ENCODE peak calls at places on chromosome 4, in ten cellular contexts. T is left ventricle myocardium inferior; F is A673; I is stomach; O is lower lobe of right lung; N is naive thymus-derived CD4-positive, alpha-beta T cell; S is HCT116; X is trophoblast cell; K is SJSA1; Z is CD4-positive, alpha-beta T cell. B is an unnamed sample.

GRCh38 chr4:8906991-8907595 is 35.5 kb upstream of the HMX1 start:
- DNase-seq in T (no peak), N (no peak), Z (no peak), X (no peak), O (no peak), K (peak; percentile 8), F (no peak), S (no peak), I (no peak), B (no peak)

GRCh38 chr4:112591593-112591992 is 45.1 kb downstream of the ZGRF1 start:
- DNase-seq in F (no peak), X (no peak), K (no peak), O (no peak), T (no peak), N (no peak), Z (no peak), I (no peak), S (no peak), B (no peak)

GRCh38 chr4:88659061-88659889 is 38.4 kb downstream of the NAP1L5 start:
- DNase-seq in O (no peak), S (peak; percentile 35), Z (peak; percentile 26), T (no peak), K (no peak), N (peak; percentile 53), F (peak; percentile 32), I (peak; percentile 64), X (peak; percentile 96), B (no peak)

GRCh38 chr4:89303177-89303576 is 4.4 kb downstream of the GPRIN3 start:
- DNase-seq in N (peak; percentile 43), Z (no peak), I (no peak), K (no peak), S (no peak), T (no peak), O (peak; percentile 51), X (no peak), F (no peak), B (no peak)

GRCh38 chr4:162837679-162838078 is 329.0 kb downstream of the NAF1 start:
- DNase-seq in N (no peak), X (peak; percentile 3), K (no peak), T (no peak), O (no peak), S (no peak), F (no peak), Z (no peak), I (no peak), B (no peak)

GRCh38 chr4:133598779-133599178 is 449.7 kb downstream of the PCDH10 start:
- DNase-seq in I (no peak), Z (no peak), T (no peak), K (no peak), F (no peak), O (no peak), S (no peak), X (no peak), N (no peak), B (no peak)

GRCh38 chr4:119284876-119285611 is 36.9 kb downstream of the FABP2 start:
- DNase-seq in K (no peak), T (no peak), F (peak; percentile 4), S (no peak), X (no peak), I (no peak), N (peak; percentile 19), Z (no peak), O (no peak), B (no peak)

GRCh38 chr4:37453004-37453360 is 208.4 kb downstream of the NWD2 start:
- DNase-seq in T (no peak), O (no peak), X (peak; percentile 86), Z (peak; percentile 16), K (no peak), F (peak; percentile 55), I (peak; percentile 78), S (peak; percentile 58), N (peak; percentile 57), B (peak; percentile 4)

GRCh38 chr4:40492747-40493146 is 136.9 kb downstream of the RBM47 start:
- DNase-seq in K (no peak), I (no peak), Z (no peak), S (no peak), X (peak; percentile 12), O (no peak), T (no peak), N (no peak), F (no peak), B (no peak)

GRCh38 chr4:47827339-47828047 is 10.4 kb downstream of the CORIN start:
- DNase-seq in N (no peak), T (no peak), Z (no peak), O (no peak), X (no peak), F (no peak), S (no peak), I (no peak), K (no peak), B (no peak)

DNA sequence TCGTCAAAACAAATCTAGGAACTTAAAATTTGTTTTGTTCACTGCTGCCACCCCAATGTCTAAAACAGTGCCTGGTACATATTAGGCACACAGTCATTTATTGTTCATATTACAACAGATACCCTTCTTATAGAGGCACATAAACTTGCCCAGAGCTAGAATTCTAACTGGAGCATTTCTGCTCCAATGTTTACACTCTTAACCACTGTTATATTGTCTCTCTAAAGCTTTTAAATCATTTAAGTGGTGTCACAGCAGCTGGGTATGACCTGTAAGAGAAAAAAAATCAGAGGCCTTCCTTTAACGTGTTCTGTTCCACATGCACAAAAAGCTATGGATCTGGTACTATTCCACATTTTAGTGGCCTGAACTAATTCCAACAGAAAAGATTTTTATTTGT is 3.0 kb downstream of the UBE2D3 start:
- DNase-seq in K (no peak), S (no peak), O (no peak), X (no peak), F (no peak), Z (no peak), T (no peak), I (no peak), N (no peak), B (no peak)
- H3K27ac ChIP-seq in K (no peak overlapping the region), S (no peak overlapping the region), O (peak overlapping the region; percentile 100), X (no peak overlapping the region), F (no peak overlapping the region), Z (no peak overlapping the region), T (peak overlapping the region; percentile 100), I (peak overlapping the region; percentile 100), N (peak overlapping the region; percentile 99), B (peak overlapping the region; percentile 29)

GRCh38 chr4:153533387-153533786 is 67.2 kb downstream of the TMEM131L start:
- DNase-seq in K (no peak), I (no peak), T (no peak), N (no peak), X (no peak), S (no peak), O (no peak), Z (no peak), F (no peak), B (no peak)

GRCh38 chr4:153532636-153533035 is 66.5 kb downstream of the TMEM131L start:
- DNase-seq in I (no peak), F (no peak), S (no peak), O (no peak), K (no peak), X (no peak), Z (no peak), N (no peak), T (no peak), B (no peak)

GRCh38 chr4:153530284-153530995 is 64.3 kb downstream of the TMEM131L start:
- DNase-seq in S (no peak), O (no peak), X (no peak), N (no peak), K (no peak), F (no peak), I (no peak), Z (no peak), T (no peak), B (no peak)

GRCh38 chr4:153530996-153531375 is 64.8 kb downstream of the TMEM131L start:
- DNase-seq in I (no peak), T (no peak), X (no peak), N (no peak), O (no peak), K (no peak), S (no peak), F (no peak), Z (no peak), B (no peak)

DNA sequence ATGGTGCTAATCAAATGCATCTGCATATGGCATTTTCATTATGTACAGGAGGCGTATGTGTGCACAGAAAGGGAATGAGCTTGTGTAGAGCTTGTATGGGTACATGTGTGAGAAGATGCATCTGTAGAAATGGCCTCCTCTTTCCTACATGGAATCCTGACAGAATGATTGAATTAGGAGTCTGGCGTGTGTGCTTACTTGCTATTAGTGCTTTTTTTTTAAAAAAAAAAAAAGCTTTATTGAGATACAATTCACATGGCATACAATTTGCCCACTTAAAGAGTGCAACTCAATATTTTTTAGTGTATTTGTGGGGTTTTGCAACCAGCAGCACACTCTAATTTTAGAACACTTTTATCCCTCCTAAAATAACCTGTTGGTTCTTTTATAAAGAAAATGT is 66.1 kb downstream of the TMEM131L start:
- DNase-seq in N (no peak), O (no peak), Z (no peak), K (no peak), X (no peak), S (no peak), F (no peak), I (no peak), T (no peak), B (no peak)
- H3K27ac ChIP-seq in N (peak overlapping the region; percentile 68), O (no peak overlapping the region), Z (peak overlapping the region; percentile 18), K (no peak overlapping the region), X (no peak overlapping the region), S (no peak overlapping the region), F (no peak overlapping the region), I (no peak overlapping the region), T (peak overlapping the region; percentile 72), B (no peak overlapping the region)

DNA sequence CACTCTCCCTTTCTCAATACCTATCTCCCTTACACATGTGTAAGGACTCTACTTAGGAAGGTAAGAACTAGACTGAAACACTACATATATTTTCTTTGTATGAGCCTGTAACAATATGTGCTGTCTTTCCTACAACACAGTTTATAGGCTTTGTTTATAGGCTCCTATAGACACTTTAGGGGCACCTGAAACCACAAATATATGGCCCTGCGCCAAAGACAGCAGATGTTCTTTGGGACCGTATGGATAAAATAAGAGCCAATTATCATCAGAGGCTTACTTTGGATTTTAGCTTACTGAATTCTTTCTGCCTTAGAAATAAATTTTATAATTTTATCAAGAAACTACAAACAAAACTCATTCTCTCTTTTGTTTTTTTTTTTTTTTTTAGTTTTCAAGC is 16.6 kb upstream of the CXCL3 start:
- DNase-seq in X (no peak), S (no peak), O (no peak), N (no peak), F (no peak), T (no peak), I (no peak), Z (no peak), K (no peak), B (no peak)
- H3K27ac ChIP-seq in X (no peak overlapping the region), S (no peak overlapping the region), O (no peak overlapping the region), N (no peak overlapping the region), F (no peak overlapping the region), T (no peak overlapping the region), I (no peak overlapping the region), Z (no peak overlapping the region), K (no peak overlapping the region), B (no peak overlapping the region)

DNA sequence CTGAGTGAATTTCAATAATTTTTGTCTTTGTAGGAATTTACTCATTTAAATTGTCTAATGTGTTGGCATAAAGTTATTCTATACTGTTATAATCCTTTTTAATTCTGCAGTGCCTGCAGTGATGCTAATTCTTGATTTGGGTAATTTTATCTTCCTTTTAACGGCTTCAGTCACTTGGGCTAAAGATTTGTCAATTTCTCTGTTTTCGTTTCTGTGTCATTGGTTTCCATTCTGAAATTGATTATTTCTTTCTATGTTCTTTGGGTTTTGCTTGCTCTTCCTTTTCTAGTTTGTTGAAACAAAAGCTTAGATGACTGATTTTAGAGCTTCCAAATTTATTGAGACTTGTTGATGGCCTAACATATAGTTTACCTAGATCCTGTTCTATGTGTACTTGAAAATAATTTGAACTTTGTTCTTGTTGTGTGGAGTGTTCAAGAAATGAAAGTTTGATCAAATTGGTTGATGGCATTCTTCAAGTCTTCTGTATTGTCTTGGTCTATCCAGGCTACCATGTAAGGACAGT is 89.4 kb downstream of the TNIP2 start:
- DNase-seq in X (no peak), T (no peak), I (no peak), F (no peak), N (no peak), O (no peak), Z (no peak), K (no peak), S (no peak), B (no peak)
- H3K27ac ChIP-seq in X (no peak overlapping the region), T (no peak overlapping the region), I (no peak overlapping the region), F (no peak overlapping the region), N (peak overlapping the region; percentile 49), O (no peak overlapping the region), Z (no peak overlapping the region), K (no peak overlapping the region), S (no peak overlapping the region), B (no peak overlapping the region)

B was measured in caudate nucleus.